ENCODE peak calls at places on chromosomes 5 and 9, in nine cellular contexts. U is HuH-7; Q is M059J; T is activated CD4-positive, alpha-beta T cell treated with anti-CD3 and anti-CD28 coated beads, Interleukin-2, amount 50 U/mL, for 1 hour; F is amniotic epithelial cell; L is GM13976; J is ACHN; C is stimulated activated CD4-positive, alpha-beta T cell treated with anti-CD3 and anti-CD28 coated beads, Interleukin-2, amount 100 ng/mL, for 48 hours; A is H4. G is an unnamed sample.

GRCh38 chr5:172858990-172859811 is 25.1 kb downstream of the ERGIC1 start:
- DNase-seq in J (no peak), Q (peak; percentile 94), L (no peak), F (peak; percentile 72), U (peak; percentile 59), A (no peak), C (no peak), T (no peak), G (no peak)

GRCh38 chr5:152711996-152712395 is 306.9 kb upstream of the NMUR2 start:
- DNase-seq in L (no peak), F (no peak), T (no peak), U (no peak), Q (no peak), C (no peak), J (no peak), A (no peak), G (no peak)

GRCh38 chr5:86757824-86758223 is 140.1 kb downstream of the COX7C start:
- DNase-seq in F (peak; percentile 0), A (peak; percentile 22), L (no peak), T (no peak), J (no peak), C (no peak), Q (peak; percentile 26), U (no peak), G (no peak)

GRCh38 chr5:9782806-9783560 is 152.8 kb upstream of the TAS2R1 start:
- DNase-seq in C (no peak), Q (peak; percentile 70), L (no peak), U (peak; percentile 29), F (peak; percentile 89), T (no peak), A (peak; percentile 45), J (no peak), G (no peak)

GRCh38 chr5:3801967-3802366 is 206.3 kb downstream of the IRX1 start:
- DNase-seq in F (no peak), A (no peak), Q (no peak), T (no peak), U (no peak), L (no peak), C (no peak), J (no peak), G (no peak)

GRCh38 chr5:171365351-171365750 is 22.3 kb upstream of the NPM1 start:
- DNase-seq in Q (no peak), C (no peak), J (peak; percentile 13), L (no peak), U (peak; percentile 47), A (no peak), T (no peak), F (peak; percentile 29), G (no peak)

GRCh38 chr9:115022760-115023434 is 92.5 kb upstream of the TNFSF8 start:
- DNase-seq in F (peak; percentile 92), Q (peak; percentile 99), L (no peak), J (peak; percentile 74), U (no peak), T (no peak), A (peak; percentile 26), C (no peak), G (no peak)

GRCh38 chr9:135961277-135961705 is at the start of gene UBAC1:
- DNase-seq in Q (peak; percentile 91), F (peak; percentile 91), J (peak; percentile 93), L (peak; percentile 100), A (peak; percentile 91), T (peak; percentile 94), U (peak; percentile 99), C (peak; percentile 93), G (peak; percentile 93)

GRCh38 chr5:80116465-80116864 is 81.3 kb downstream of the THBS4 start:
- DNase-seq in Q (no peak), T (no peak), J (no peak), U (no peak), A (no peak), C (no peak), F (no peak), L (no peak), G (no peak)

GRCh38 chr5:136159457-136159856 is 26.8 kb downstream of the SMAD5 start:
- DNase-seq in Q (no peak), L (no peak), F (peak; percentile 62), U (no peak), C (no peak), A (no peak), T (no peak), J (no peak), G (no peak)

GRCh38 chr5:74127377-74128338 is 501.7 kb downstream of the ARHGEF28 start:
- DNase-seq in F (peak; percentile 8), T (no peak), J (peak; percentile 27), A (no peak), Q (peak; percentile 54), U (peak; percentile 23), C (no peak), L (no peak), G (no peak)

GRCh38 chr9:101229606-101230005 is 155.2 kb downstream of the BAAT start:
- DNase-seq in C (no peak), F (no peak), Q (no peak), T (no peak), L (no peak), J (no peak), A (no peak), U (no peak), G (no peak)

GRCh38 chr5:107218457-107219193 is 452.1 kb downstream of the EFNA5 start:
- DNase-seq in A (no peak), Q (no peak), C (no peak), T (no peak), F (peak; percentile 95), U (no peak), L (no peak), J (no peak), G (peak; percentile 65)

GRCh38 chr9:69943146-69943545 is 100.5 kb upstream of the MAMDC2 start:
- DNase-seq in A (no peak), J (no peak), Q (no peak), U (no peak), T (no peak), C (no peak), F (no peak), L (no peak), G (no peak)

GRCh38 chr5:137563646-137564474 is 64.7 kb upstream of the SPOCK1 start:
- DNase-seq in T (no peak), C (no peak), U (no peak), A (peak; percentile 95), L (no peak), J (no peak), F (peak; percentile 79), Q (peak; percentile 98), G (peak; percentile 94)

GRCh38 chr5:126755593-126755992 is 21.3 kb upstream of the LMNB1 start:
- DNase-seq in F (no peak), C (no peak), U (no peak), J (no peak), Q (no peak), T (no peak), A (no peak), L (no peak), G (no peak)

GRCh38 chr5:103410174-103410573 is 151.6 kb downstream of the MACIR start:
- DNase-seq in C (no peak), T (no peak), A (no peak), F (no peak), Q (no peak), J (no peak), L (no peak), U (no peak), G (no peak)

GRCh38 chr9:99416007-99416406 is 193.9 kb downstream of the SEC61B start:
- DNase-seq in Q (peak; percentile 62), L (no peak), U (no peak), A (peak; percentile 22), T (no peak), F (no peak), J (no peak), C (no peak), G (no peak)

GRCh38 chr9:116156621-116157314 is 3.2 kb downstream of the PAPPA start:
- DNase-seq in J (peak; percentile 47), U (no peak), T (no peak), C (no peak), Q (peak; percentile 67), A (peak; percentile 60), L (peak; percentile 16), F (peak; percentile 88), G (peak; percentile 86)

GRCh38 chr5:142853682-142854081 is 83.5 kb downstream of the ARHGAP26 start:
- DNase-seq in L (no peak), J (no peak), U (no peak), T (no peak), F (no peak), Q (no peak), A (no peak), C (no peak), G (no peak)

GRCh38 chr5:37767251-37767650 is 72.6 kb downstream of the GDNF start:
- DNase-seq in T (no peak), F (no peak), C (no peak), Q (no peak), A (no peak), J (no peak), L (no peak), U (no peak), G (no peak)

GRCh38 chr9:92295240-92295790 is 1.8 kb upstream of the IARS1 start:
- DNase-seq in T (no peak), F (peak; percentile 24), U (no peak), J (no peak), A (no peak), L (no peak), Q (no peak), C (no peak), G (no peak)

GRCh38 chr5:1524799-1525623 is 1.3 kb upstream of the LPCAT1 start:
- DNase-seq in Q (no peak), L (no peak), F (no peak), A (no peak), C (no peak), J (no peak), U (no peak), T (no peak), G (no peak)

GRCh38 chr5:100590867-100591266 is 55.7 kb downstream of the FAM174A start:
- DNase-seq in U (no peak), Q (no peak), T (no peak), F (no peak), J (no peak), A (no peak), L (no peak), C (no peak), G (no peak)

GRCh38 chr5:65790371-65791163 is 68.6 kb downstream of the NLN start:
- DNase-seq in F (peak; percentile 47), C (no peak), U (no peak), Q (no peak), L (no peak), J (no peak), T (no peak), A (no peak), G (no peak)

GRCh38 chr5:10543585-10544040 is 20.3 kb upstream of the ANKRD33B start:
- DNase-seq in L (no peak), C (no peak), U (no peak), A (no peak), Q (no peak), F (no peak), J (no peak), T (no peak), G (no peak)

GRCh38 chr5:6287136-6287535 is 91.2 kb downstream of the MED10 start:
- DNase-seq in T (no peak), F (no peak), U (no peak), C (no peak), L (no peak), Q (no peak), J (no peak), A (no peak), G (no peak)

GRCh38 chr5:154993461-154993860 is 20.1 kb upstream of the KIF4B start:
- DNase-seq in A (no peak), C (no peak), U (no peak), Q (no peak), F (no peak), J (no peak), T (no peak), L (no peak), G (no peak)

GRCh38 chr5:77168884-77169254 is 41.6 kb upstream of the PDE8B start:
- DNase-seq in F (peak; percentile 10), L (no peak), A (no peak), T (no peak), J (no peak), Q (peak; percentile 63), U (no peak), C (no peak), G (peak; percentile 63)

GRCh38 chr9:123251741-123252140 is 16.6 kb downstream of the STRBP start:
- DNase-seq in Q (no peak), U (no peak), T (no peak), J (no peak), F (no peak), L (no peak), C (no peak), A (no peak), G (no peak)

GRCh38 chr9:83440641-83441040 is 97.6 kb downstream of the FRMD3 start:
- DNase-seq in F (peak; percentile 31), J (no peak), U (no peak), T (no peak), A (no peak), C (no peak), Q (no peak), L (no peak), G (no peak)